ENCODE peak calls at places on chromosomes 6 and 20, in nine cellular contexts. One of them, this sample, is unnamed.

GRCh38 chr6:163630575-163630974 is 216.1 kb downstream of the QKI start:
- DNase-seq in PC-9: no peak
- DNase-seq in CD8-positive, alpha-beta T cell: no peak
- DNase-seq in Panc1: no peak
- DNase-seq in lower lobe of right lung: no peak
- DNase-seq in heart left ventricle: no peak
- DNase-seq in cardiac muscle cell: no peak
- DNase-seq in pancreas: no peak
- DNase-seq in brain microvascular endothelial cell: no peak
- DNase-seq in this sample: no peak

GRCh38 chr6:44035621-44036020 is 91.6 kb downstream of the MRPL14 start:
- DNase-seq in PC-9: peak; percentile 43
- DNase-seq in CD8-positive, alpha-beta T cell: no peak
- DNase-seq in Panc1: no peak
- DNase-seq in lower lobe of right lung: no peak
- DNase-seq in heart left ventricle: no peak
- DNase-seq in cardiac muscle cell: no peak
- DNase-seq in pancreas: no peak
- DNase-seq in brain microvascular endothelial cell: no peak
- DNase-seq in this sample: no peak

GRCh38 chr6:51120016-51120415 is 301.3 kb downstream of the TFAP2B start:
- DNase-seq in PC-9: no peak
- DNase-seq in CD8-positive, alpha-beta T cell: no peak
- DNase-seq in Panc1: no peak
- DNase-seq in lower lobe of right lung: no peak
- DNase-seq in heart left ventricle: no peak
- DNase-seq in cardiac muscle cell: no peak
- DNase-seq in pancreas: no peak
- DNase-seq in brain microvascular endothelial cell: no peak
- DNase-seq in this sample: no peak

GRCh38 chr20:35466856-35467255 is 11.5 kb downstream of the CEP250 start:
- DNase-seq in PC-9: no peak
- DNase-seq in CD8-positive, alpha-beta T cell: no peak
- DNase-seq in Panc1: no peak
- DNase-seq in lower lobe of right lung: no peak
- DNase-seq in heart left ventricle: no peak
- DNase-seq in cardiac muscle cell: no peak
- DNase-seq in pancreas: no peak
- DNase-seq in brain microvascular endothelial cell: no peak
- DNase-seq in this sample: no peak

GRCh38 chr20:36823126-36823525 is 49.6 kb upstream of the DSN1 start:
- DNase-seq in PC-9: no peak
- DNase-seq in CD8-positive, alpha-beta T cell: no peak
- DNase-seq in Panc1: no peak
- DNase-seq in lower lobe of right lung: no peak
- DNase-seq in heart left ventricle: no peak
- DNase-seq in cardiac muscle cell: no peak
- DNase-seq in pancreas: no peak
- DNase-seq in brain microvascular endothelial cell: no peak
- DNase-seq in this sample: no peak

GRCh38 chr6:116969211-116969863 is 92.3 kb downstream of the RFX6 start:
- DNase-seq in PC-9: no peak
- DNase-seq in CD8-positive, alpha-beta T cell: no peak
- DNase-seq in Panc1: peak; percentile 45
- DNase-seq in lower lobe of right lung: no peak
- DNase-seq in heart left ventricle: peak; percentile 15
- DNase-seq in cardiac muscle cell: peak; percentile 69
- DNase-seq in pancreas: peak; percentile 11
- DNase-seq in brain microvascular endothelial cell: peak; percentile 34
- DNase-seq in this sample: no peak

GRCh38 chr6:114342826-114343781 is at the start of gene HS3ST5:
- DNase-seq in PC-9: no peak
- DNase-seq in CD8-positive, alpha-beta T cell: no peak
- DNase-seq in Panc1: no peak
- DNase-seq in lower lobe of right lung: peak; percentile 45
- DNase-seq in heart left ventricle: peak; percentile 19
- DNase-seq in cardiac muscle cell: peak; percentile 88
- DNase-seq in pancreas: peak; percentile 6
- DNase-seq in brain microvascular endothelial cell: peak; percentile 5
- DNase-seq in this sample: no peak

GRCh38 chr6:168951224-168951616 is 302.4 kb downstream of the THBS2 start:
- DNase-seq in PC-9: no peak
- DNase-seq in CD8-positive, alpha-beta T cell: no peak
- DNase-seq in Panc1: no peak
- DNase-seq in lower lobe of right lung: no peak
- DNase-seq in heart left ventricle: no peak
- DNase-seq in cardiac muscle cell: no peak
- DNase-seq in pancreas: no peak
- DNase-seq in brain microvascular endothelial cell: no peak
- DNase-seq in this sample: no peak

DNA sequence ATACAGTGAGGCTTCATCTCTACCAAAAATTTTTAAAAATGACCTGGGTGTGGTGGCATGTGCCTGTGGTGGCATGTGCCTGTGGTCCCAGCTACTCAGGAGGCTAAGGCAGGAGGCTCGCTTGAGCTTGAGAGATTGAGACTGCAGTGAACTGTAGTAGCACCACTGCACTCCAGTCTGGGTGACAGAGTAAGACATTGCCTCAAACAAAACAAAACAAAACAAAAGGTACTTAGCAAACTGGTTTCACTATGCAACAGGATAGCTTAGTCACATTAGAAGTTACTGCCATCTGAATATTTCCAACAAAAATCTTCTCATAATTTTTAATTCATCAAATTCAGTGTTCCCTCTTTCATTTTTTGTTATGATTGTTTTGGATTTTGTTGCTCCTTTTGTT is 137.9 kb downstream of the QRSL1 start:
- DNase-seq in PC-9: no peak
- DNase-seq in CD8-positive, alpha-beta T cell: no peak
- DNase-seq in Panc1: no peak
- DNase-seq in lower lobe of right lung: no peak
- DNase-seq in heart left ventricle: no peak
- DNase-seq in cardiac muscle cell: no peak
- DNase-seq in pancreas: no peak
- DNase-seq in brain microvascular endothelial cell: no peak
- DNase-seq in this sample: no peak
- H3K27me3 ChIP-seq in PC-9: no peaks in the 10 kb centered on the region
- H3K27me3 ChIP-seq in CD8-positive, alpha-beta T cell: no peaks in the 10 kb centered on the region
- H3K27me3 ChIP-seq in Panc1: no peaks in the 10 kb centered on the region
- H3K27me3 ChIP-seq in lower lobe of right lung: no peaks in the 10 kb centered on the region
- H3K27me3 ChIP-seq in heart left ventricle: no peaks in the 10 kb centered on the region
- H3K27me3 ChIP-seq in cardiac muscle cell: no peaks in the 10 kb centered on the region
- H3K27me3 ChIP-seq in pancreas: no peaks in the 10 kb centered on the region
- H3K27me3 ChIP-seq in brain microvascular endothelial cell: no peaks in the 10 kb centered on the region
- H3K27me3 ChIP-seq in this sample: no peaks in the 10 kb centered on the region

GRCh38 chr20:20580139-20580538 is 132.3 kb downstream of the RALGAPA2 start:
- DNase-seq in PC-9: no peak
- DNase-seq in CD8-positive, alpha-beta T cell: no peak
- DNase-seq in Panc1: no peak
- DNase-seq in lower lobe of right lung: no peak
- DNase-seq in heart left ventricle: no peak
- DNase-seq in cardiac muscle cell: no peak
- DNase-seq in pancreas: no peak
- DNase-seq in brain microvascular endothelial cell: no peak
- DNase-seq in this sample: no peak

GRCh38 chr20:20578838-20579237 is 133.6 kb downstream of the RALGAPA2 start:
- DNase-seq in PC-9: no peak
- DNase-seq in CD8-positive, alpha-beta T cell: no peak
- DNase-seq in Panc1: no peak
- DNase-seq in lower lobe of right lung: no peak
- DNase-seq in heart left ventricle: no peak
- DNase-seq in cardiac muscle cell: no peak
- DNase-seq in pancreas: no peak
- DNase-seq in brain microvascular endothelial cell: no peak
- DNase-seq in this sample: no peak

DNA sequence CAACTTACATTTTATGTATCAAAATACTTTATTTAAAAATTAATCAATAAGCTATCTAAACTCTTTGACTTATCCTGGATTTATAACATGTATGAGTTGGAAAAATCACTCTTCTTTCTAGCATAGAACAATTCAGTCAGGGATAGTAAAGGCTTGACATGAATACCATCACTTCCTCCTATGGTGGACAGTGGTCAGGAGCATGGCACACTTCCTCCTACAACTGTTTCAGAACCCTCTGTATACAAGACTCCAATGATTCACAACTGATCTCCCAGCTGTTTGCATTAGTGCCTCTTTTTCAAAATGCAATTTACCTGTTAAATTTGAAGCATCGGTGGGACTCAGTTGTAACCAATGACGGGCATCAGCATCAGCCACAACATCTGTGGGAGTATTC is 129.7 kb downstream of the RALGAPA2 start:
- DNase-seq in PC-9: no peak
- DNase-seq in CD8-positive, alpha-beta T cell: no peak
- DNase-seq in Panc1: no peak
- DNase-seq in lower lobe of right lung: no peak
- DNase-seq in heart left ventricle: no peak
- DNase-seq in cardiac muscle cell: no peak
- DNase-seq in pancreas: no peak
- DNase-seq in brain microvascular endothelial cell: no peak
- DNase-seq in this sample: no peak
- H3K27me3 ChIP-seq in PC-9: no peaks in the 10 kb centered on the region
- H3K27me3 ChIP-seq in CD8-positive, alpha-beta T cell: no peaks in the 10 kb centered on the region
- H3K27me3 ChIP-seq in Panc1: no peaks in the 10 kb centered on the region
- H3K27me3 ChIP-seq in lower lobe of right lung: no peaks in the 10 kb centered on the region
- H3K27me3 ChIP-seq in heart left ventricle: no peaks in the 10 kb centered on the region
- H3K27me3 ChIP-seq in cardiac muscle cell: no peaks in the 10 kb centered on the region
- H3K27me3 ChIP-seq in pancreas: no peaks in the 10 kb centered on the region
- H3K27me3 ChIP-seq in brain microvascular endothelial cell: no peaks in the 10 kb centered on the region
- H3K27me3 ChIP-seq in this sample: no peaks in the 10 kb centered on the region

GRCh38 chr20:62216636-62217566 is 3.2 kb downstream of the HRH3 start:
- DNase-seq in PC-9: no peak
- DNase-seq in CD8-positive, alpha-beta T cell: no peak
- DNase-seq in Panc1: no peak
- DNase-seq in lower lobe of right lung: no peak
- DNase-seq in heart left ventricle: no peak
- DNase-seq in cardiac muscle cell: no peak
- DNase-seq in pancreas: no peak
- DNase-seq in brain microvascular endothelial cell: no peak
- DNase-seq in this sample: peak; percentile 56
- H3K27me3 ChIP-seq in PC-9: peaks cover 81% of the 10 kb centered on the region
- H3K27me3 ChIP-seq in CD8-positive, alpha-beta T cell: peaks cover 10% of the 10 kb centered on the region
- H3K27me3 ChIP-seq in Panc1: no peaks in the 10 kb centered on the region
- H3K27me3 ChIP-seq in lower lobe of right lung: peaks cover 82% of the 10 kb centered on the region
- H3K27me3 ChIP-seq in heart left ventricle: peaks cover 76% of the 10 kb centered on the region
- H3K27me3 ChIP-seq in cardiac muscle cell: peaks cover 81% of the 10 kb centered on the region
- H3K27me3 ChIP-seq in pancreas: no peaks in the 10 kb centered on the region
- H3K27me3 ChIP-seq in brain microvascular endothelial cell: peaks cover 44% of the 10 kb centered on the region
- H3K27me3 ChIP-seq in this sample: peaks cover 8% of the 10 kb centered on the region

GRCh38 chr6:98827295-98828159 is 6.8 kb upstream of the POU3F2 start:
- DNase-seq in PC-9: no peak
- DNase-seq in CD8-positive, alpha-beta T cell: no peak
- DNase-seq in Panc1: no peak
- DNase-seq in lower lobe of right lung: no peak
- DNase-seq in heart left ventricle: no peak
- DNase-seq in cardiac muscle cell: peak; percentile 50
- DNase-seq in pancreas: no peak
- DNase-seq in brain microvascular endothelial cell: no peak
- DNase-seq in this sample: peak; percentile 62

GRCh38 chr6:98828991-98829411 is 5.4 kb upstream of the POU3F2 start:
- DNase-seq in PC-9: no peak
- DNase-seq in CD8-positive, alpha-beta T cell: no peak
- DNase-seq in Panc1: no peak
- DNase-seq in lower lobe of right lung: no peak
- DNase-seq in heart left ventricle: no peak
- DNase-seq in cardiac muscle cell: no peak
- DNase-seq in pancreas: no peak
- DNase-seq in brain microvascular endothelial cell: no peak
- DNase-seq in this sample: no peak

GRCh38 chr6:98831057-98832031 is 3.0 kb upstream of the POU3F2 start:
- DNase-seq in PC-9: no peak
- DNase-seq in CD8-positive, alpha-beta T cell: no peak
- DNase-seq in Panc1: no peak
- DNase-seq in lower lobe of right lung: no peak
- DNase-seq in heart left ventricle: no peak
- DNase-seq in cardiac muscle cell: peak; percentile 20
- DNase-seq in pancreas: no peak
- DNase-seq in brain microvascular endothelial cell: no peak
- DNase-seq in this sample: no peak

GRCh38 chr6:98825602-98826230 is 8.7 kb upstream of the POU3F2 start:
- DNase-seq in PC-9: no peak
- DNase-seq in CD8-positive, alpha-beta T cell: no peak
- DNase-seq in Panc1: no peak
- DNase-seq in lower lobe of right lung: no peak
- DNase-seq in heart left ventricle: no peak
- DNase-seq in cardiac muscle cell: no peak
- DNase-seq in pancreas: no peak
- DNase-seq in brain microvascular endothelial cell: no peak
- DNase-seq in this sample: no peak

GRCh38 chr6:98828210-98828798 is 6.1 kb upstream of the POU3F2 start:
- DNase-seq in PC-9: no peak
- DNase-seq in CD8-positive, alpha-beta T cell: no peak
- DNase-seq in Panc1: no peak
- DNase-seq in lower lobe of right lung: no peak
- DNase-seq in heart left ventricle: no peak
- DNase-seq in cardiac muscle cell: no peak
- DNase-seq in pancreas: no peak
- DNase-seq in brain microvascular endothelial cell: no peak
- DNase-seq in this sample: no peak
- H3K27me3 ChIP-seq in PC-9: peaks cover 20% of the 10 kb centered on the region
- H3K27me3 ChIP-seq in CD8-positive, alpha-beta T cell: peaks cover 56% of the 10 kb centered on the region
- H3K27me3 ChIP-seq in Panc1: peaks cover 63% of the 10 kb centered on the region
- H3K27me3 ChIP-seq in lower lobe of right lung: peaks cover 100% of the 10 kb centered on the region
- H3K27me3 ChIP-seq in heart left ventricle: peaks cover 100% of the 10 kb centered on the region
- H3K27me3 ChIP-seq in cardiac muscle cell: peaks cover 100% of the 10 kb centered on the region
- H3K27me3 ChIP-seq in pancreas: peaks cover 55% of the 10 kb centered on the region
- H3K27me3 ChIP-seq in brain microvascular endothelial cell: peaks cover 85% of the 10 kb centered on the region
- H3K27me3 ChIP-seq in this sample: peaks cover 61% of the 10 kb centered on the region